ENCODE peak calls at places on chromosomes 2 and 18, in ten cellular contexts. M, C, V, A, F, X, Z, T, L and B are unnamed samples.

GRCh38 chr2:199581935-199582336 is 124.2 kb upstream of the SATB2 start:
- DNase-seq in M (no peak), T (peak), Z (no peak), V (no peak), A (no peak), X (no peak), F (peak), C (peak), L (no peak), B (no peak)

GRCh38 chr2:11344956-11345671 is 678 bp upstream of the ROCK2 start:
- DNase-seq in Z (peak), C (peak), A (no peak), T (peak), M (peak), L (peak), V (peak), F (peak), X (peak), B (no peak)

GRCh38 chr18:56302161-56302560 is 336.2 kb downstream of the TXNL1 start:
- DNase-seq in C (no peak), T (no peak), V (no peak), F (no peak), A (no peak), X (no peak), M (no peak), L (no peak), Z (peak), B (no peak)

GRCh38 chr2:143842836-143843235 is 677.1 kb downstream of the ZEB2 start:
- DNase-seq in F (no peak), X (no peak), V (no peak), C (no peak), A (no peak), L (no peak), T (no peak), M (no peak), Z (no peak), B (no peak)

GRCh38 chr18:7926526-7926925 is 359.4 kb downstream of the PTPRM start:
- DNase-seq in L (no peak), A (no peak), F (no peak), M (no peak), X (no peak), Z (peak), T (peak), C (peak), V (no peak), B (no peak)

GRCh38 chr2:145431181-145431951 is 911.4 kb upstream of the ZEB2 start:
- DNase-seq in T (peak), V (no peak), L (no peak), X (no peak), F (no peak), M (no peak), Z (peak), C (peak), A (no peak), B (no peak)

GRCh38 chr18:9796933-9797549 is 88.7 kb upstream of the TXNDC2 start:
- DNase-seq in A (no peak), V (no peak), Z (no peak), L (no peak), M (no peak), C (no peak), T (no peak), F (no peak), X (no peak), B (no peak)

GRCh38 chr2:196989496-196989895 is 63.0 kb upstream of the PGAP1 start:
- DNase-seq in M (no peak), A (no peak), T (no peak), X (no peak), Z (no peak), C (no peak), F (no peak), V (no peak), L (no peak), B (no peak)

GRCh38 chr2:241767464-241768250 is 9.0 kb upstream of the GAL3ST2 start:
- DNase-seq in L (no peak), T (no peak), C (no peak), X (no peak), M (no peak), Z (no peak), A (no peak), F (no peak), V (no peak), B (no peak)

GRCh38 chr2:57075226-57075625 is 891.4 kb downstream of the CCDC85A start:
- DNase-seq in A (no peak), M (no peak), L (no peak), X (no peak), V (no peak), T (no peak), F (no peak), C (no peak), Z (peak), B (no peak)

GRCh38 chr2:160783481-160783880 is 289.9 kb upstream of the RBMS1 start:
- DNase-seq in M (no peak), V (no peak), Z (peak), C (no peak), F (no peak), X (no peak), A (no peak), T (no peak), L (no peak), B (no peak)

GRCh38 chr2:231926180-231926741 is at the start of gene NPPC:
- DNase-seq in T (peak), M (no peak), X (peak), V (peak), F (peak), C (peak), A (peak), L (peak), Z (peak), B (peak)

GRCh38 chr2:184338776-184339175 is 259.6 kb upstream of the ZNF804A start:
- DNase-seq in C (peak), A (no peak), F (no peak), V (no peak), T (peak), Z (no peak), X (no peak), L (no peak), M (no peak), B (no peak)